ENCODE peak calls at places on chromosomes 13 and 19, in six cellular contexts. A is globus pallidus, X is GM12892, L is endothelial cell of umbilical vein, H is SJSA1, R is left lung. I is an unnamed sample.

GRCh38 chr13:74867460-74867859 is 614.5 kb downstream of the TBC1D4 start:
- DNase-seq in A (no peak), X (no peak), L (peak), H (no peak), R (no peak), I (no peak)

GRCh38 chr19:39151209-39151608 is 25.6 kb downstream of the PAK4 start:
- DNase-seq in A (no peak), X (no peak), L (no peak), H (no peak), R (no peak), I (no peak)

GRCh38 chr13:29459818-29460335 is 135.6 kb downstream of the SLC7A1 start:
- DNase-seq in A (no peak), X (no peak), L (no peak), H (no peak), R (no peak), I (no peak)

GRCh38 chr13:110922506-110922905 is 7.6 kb upstream of the ANKRD10 start:
- DNase-seq in A (no peak), X (no peak), L (no peak), H (peak), R (no peak), I (no peak)

GRCh38 chr13:21934309-21934708 is 263.4 kb downstream of the FGF9 start:
- DNase-seq in A (no peak), X (no peak), L (no peak), H (no peak), R (no peak), I (no peak)

GRCh38 chr19:9498183-9498902 is at the start of gene ZNF560:
- DNase-seq in A (no peak), X (no peak), L (no peak), H (no peak), R (no peak), I (no peak)

GRCh38 chr19:6217752-6218403 is 61.9 kb downstream of the MLLT1 start:
- DNase-seq in A (no peak), X (no peak), L (no peak), H (no peak), R (no peak), I (peak)

GRCh38 chr13:24709186-24709913 is 29.1 kb downstream of the ATP12A start:
- DNase-seq in A (no peak), X (peak), L (no peak), H (no peak), R (no peak), I (no peak)

GRCh38 chr19:19217110-19217509 is 5.4 kb downstream of the NCAN start:
- DNase-seq in A (no peak), X (no peak), L (no peak), H (no peak), R (no peak), I (no peak)

GRCh38 chr13:47092202-47092601 is 195.3 kb upstream of the HTR2A start:
- DNase-seq in A (no peak), X (no peak), L (no peak), H (no peak), R (no peak), I (no peak)

GRCh38 chr13:24741016-24741662 is 22.8 kb upstream of the RNF17 start:
- DNase-seq in A (no peak), X (no peak), L (no peak), H (no peak), R (no peak), I (no peak)

GRCh38 chr13:110552767-110553166 is 8.8 kb downstream of the RAB20 start:
- DNase-seq in A (no peak), X (no peak), L (no peak), H (no peak), R (no peak), I (no peak)

GRCh38 chr19:43664008-43664407 is 6.0 kb downstream of the PLAUR start:
- DNase-seq in A (no peak), X (no peak), L (peak), H (no peak), R (no peak), I (no peak)

GRCh38 chr13:99926014-99926731 is 45.4 kb downstream of the ZIC5 start:
- DNase-seq in A (no peak), X (no peak), L (no peak), H (no peak), R (no peak), I (peak)

GRCh38 chr13:72805663-72806341 is 23.9 kb downstream of the PIBF1 start:
- DNase-seq in A (no peak), X (no peak), L (no peak), H (no peak), R (no peak), I (no peak)

GRCh38 chr13:112545866-112546265 is 42.1 kb downstream of the TUBGCP3 start:
- DNase-seq in A (no peak), X (no peak), L (peak), H (no peak), R (no peak), I (no peak)

GRCh38 chr19:48230555-48231129 is 25.1 kb downstream of the CARD8 start:
- DNase-seq in A (no peak), X (no peak), L (no peak), H (no peak), R (no peak), I (no peak)